ENCODE peak calls at places on chromosomes 5 and 9, in four cellular contexts. K, J, Z and D are unnamed samples.

GRCh38 chr9:131436865-131437271 is 43.0 kb downstream of the PRRC2B start:
- DNase-seq in K (no peak), J (no peak), Z (no peak), D (no peak)

GRCh38 chr5:157024213-157024959 is 34.5 kb downstream of the HAVCR1 start:
- DNase-seq in K (no peak), J (no peak), Z (no peak), D (no peak)

GRCh38 chr5:56409331-56410190 is 176.4 kb upstream of the ANKRD55 start:
- DNase-seq in K (no peak), J (peak; percentile 31), Z (peak; percentile 78), D (no peak)

GRCh38 chr9:122051401-122052346 is 41.4 kb downstream of the TTLL11 start:
- DNase-seq in K (no peak), J (no peak), Z (peak; percentile 66), D (no peak)

GRCh38 chr9:34047864-34048729 is 590 bp downstream of the UBAP2 start:
- DNase-seq in K (no peak), J (peak; percentile 55), Z (no peak), D (no peak)

GRCh38 chr5:1431021-1431811 is 14.0 kb downstream of the SLC6A3 start:
- DNase-seq in K (peak; percentile 43), J (no peak), Z (no peak), D (peak; percentile 28)

GRCh38 chr5:109907751-109908150 is 218.0 kb downstream of the MAN2A1 start:
- DNase-seq in K (no peak), J (no peak), Z (peak; percentile 74), D (peak; percentile 26)

GRCh38 chr5:156500755-156501154 is 173.8 kb downstream of the SGCD start:
- DNase-seq in K (no peak), J (no peak), Z (no peak), D (no peak)

GRCh38 chr5:157295247-157295646 is 29.3 kb downstream of the CYFIP2 start:
- DNase-seq in K (no peak), J (no peak), Z (no peak), D (no peak)

GRCh38 chr5:68011801-68012200 is 203.8 kb upstream of the PIK3R1 start:
- DNase-seq in K (no peak), J (no peak), Z (peak; percentile 43), D (no peak)

GRCh38 chr9:124216474-124217176 is 41.1 kb upstream of the NEK6 start:
- DNase-seq in K (no peak), J (no peak), Z (no peak), D (peak; percentile 46)

GRCh38 chr5:115992848-115993350 is 30.6 kb downstream of the LVRN start:
- DNase-seq in K (no peak), J (no peak), Z (no peak), D (no peak)

GRCh38 chr9:7802666-7803065 is 3.1 kb upstream of the DMAC1 start:
- DNase-seq in K (no peak), J (no peak), Z (peak; percentile 16), D (no peak)

GRCh38 chr5:179432547-179432946 is 87.3 kb upstream of the ADAMTS2 start:
- DNase-seq in K (no peak), J (no peak), Z (no peak), D (no peak)

GRCh38 chr5:86806206-86806605 is 188.5 kb downstream of the COX7C start:
- DNase-seq in K (no peak), J (no peak), Z (no peak), D (no peak)

GRCh38 chr9:23006127-23006526 is 559.5 kb downstream of the DMRTA1 start:
- DNase-seq in K (no peak), J (no peak), Z (no peak), D (no peak)

GRCh38 chr9:23005061-23005690 is 558.6 kb downstream of the DMRTA1 start:
- DNase-seq in K (no peak), J (no peak), Z (no peak), D (no peak)
- H3K27ac ChIP-seq in K (no peak overlapping the region), J (no peak overlapping the region), Z (no peak overlapping the region), D (peak overlapping the region; percentile 27)

DNA sequence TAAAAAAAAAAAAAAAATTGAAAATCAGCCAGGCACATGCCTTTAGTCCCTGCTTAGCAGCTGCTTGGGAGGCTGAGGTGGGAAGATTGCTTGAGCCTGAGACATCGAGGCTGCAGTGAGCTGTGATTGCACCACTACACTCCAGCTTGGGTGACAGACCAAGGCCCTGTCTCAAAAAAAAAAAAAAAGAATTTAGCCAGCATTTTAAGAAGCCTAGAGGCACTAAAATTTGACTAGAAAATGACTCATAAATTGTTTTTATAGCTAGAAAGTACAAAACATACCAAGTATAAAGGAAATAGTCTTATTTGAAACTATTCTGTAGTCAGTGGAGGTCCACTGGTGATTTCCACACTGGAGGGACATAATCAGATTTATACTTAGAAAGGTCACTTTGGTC is 17.5 kb downstream of the LRRC70 start:
- DNase-seq in K (no peak), J (no peak), Z (no peak), D (no peak)
- H3K27ac ChIP-seq in K (no peak overlapping the region), J (no peak overlapping the region), Z (no peak overlapping the region), D (no peak overlapping the region)

GRCh38 chr5:129966071-129966470 is 61.8 kb downstream of the CHSY3 start:
- DNase-seq in K (no peak), J (no peak), Z (no peak), D (no peak)

GRCh38 chr5:129960831-129961230 is 56.6 kb downstream of the CHSY3 start:
- DNase-seq in K (no peak), J (no peak), Z (peak; percentile 50), D (no peak)

GRCh38 chr5:129962506-129962905 is 58.2 kb downstream of the CHSY3 start:
- DNase-seq in K (no peak), J (no peak), Z (no peak), D (no peak)

GRCh38 chr5:129963359-129963758 is 59.1 kb downstream of the CHSY3 start:
- DNase-seq in K (no peak), J (no peak), Z (peak; percentile 82), D (no peak)
- H3K27ac ChIP-seq in K (no peak overlapping the region), J (no peak overlapping the region), Z (peak overlapping the region; percentile 59), D (no peak overlapping the region)

GRCh38 chr5:16490911-16491310 is 25.3 kb upstream of the ZNF622 start:
- DNase-seq in K (no peak), J (no peak), Z (no peak), D (no peak)
- H3K27ac ChIP-seq in K (no peak overlapping the region), J (no peak overlapping the region), Z (no peak overlapping the region), D (no peak overlapping the region)

GRCh38 chr9:35713578-35713977 is 18.4 kb downstream of the TLN1 start:
- DNase-seq in K (no peak), J (no peak), Z (no peak), D (no peak)
- H3K27ac ChIP-seq in K (no peak overlapping the region), J (no peak overlapping the region), Z (no peak overlapping the region), D (no peak overlapping the region)

GRCh38 chr9:75149841-75150241 is 61.5 kb downstream of the OSTF1 start:
- DNase-seq in K (no peak), J (no peak), Z (no peak), D (no peak)
- H3K27ac ChIP-seq in K (peak overlapping the region; percentile 6), J (no peak overlapping the region), Z (peak overlapping the region; percentile 32), D (no peak overlapping the region)